ENCODE peak calls at places on chromosomes 4 and X, in five cellular contexts. One of them, this sample, is unnamed.

GRCh38 chr4:3318561-3319021 is 25.8 kb downstream of the RGS12 start:
- DNase-seq in IMR-90: no peak
- DNase-seq in neuronal stem cell: no peak
- DNase-seq in H1: peak
- DNase-seq in trophoblast cell: no peak
- DNase-seq in this sample: no peak

GRCh38 chr4:75555294-75556164 is at the start of gene ODAPH:
- DNase-seq in IMR-90: peak
- DNase-seq in neuronal stem cell: no peak
- DNase-seq in H1: no peak
- DNase-seq in trophoblast cell: peak
- DNase-seq in this sample: peak

GRCh38 chr4:40731792-40732245 is 17.9 kb upstream of the NSUN7 start:
- DNase-seq in IMR-90: no peak
- DNase-seq in neuronal stem cell: no peak
- DNase-seq in H1: no peak
- DNase-seq in trophoblast cell: no peak
- DNase-seq in this sample: peak

GRCh38 chr4:8506373-8507250 is 66.0 kb downstream of the TRMT44 start:
- DNase-seq in IMR-90: peak
- DNase-seq in neuronal stem cell: peak
- DNase-seq in H1: no peak
- DNase-seq in trophoblast cell: peak
- DNase-seq in this sample: peak

GRCh38 chrX:104310084-104310483 is 55.4 kb upstream of the ESX1 start:
- DNase-seq in IMR-90: peak
- DNase-seq in neuronal stem cell: no peak
- DNase-seq in H1: no peak
- DNase-seq in trophoblast cell: no peak
- DNase-seq in this sample: peak

GRCh38 chr4:65665951-65666523 is 4.3 kb downstream of the EPHA5 start:
- DNase-seq in IMR-90: no peak
- DNase-seq in neuronal stem cell: peak
- DNase-seq in H1: no peak
- DNase-seq in trophoblast cell: no peak
- DNase-seq in this sample: peak

GRCh38 chrX:45850197-45850774 is 649.6 kb upstream of the DIPK2B start:
- DNase-seq in IMR-90: no peak
- DNase-seq in neuronal stem cell: no peak
- DNase-seq in H1: no peak
- DNase-seq in trophoblast cell: no peak
- DNase-seq in this sample: peak

GRCh38 chr4:74112399-74113090 is 13.6 kb upstream of the CXCL2 start:
- DNase-seq in IMR-90: peak
- DNase-seq in neuronal stem cell: no peak
- DNase-seq in H1: no peak
- DNase-seq in trophoblast cell: no peak
- DNase-seq in this sample: peak

GRCh38 chrX:46589977-46590723 is 16.6 kb downstream of the CHST7 start:
- DNase-seq in IMR-90: peak
- DNase-seq in neuronal stem cell: no peak
- DNase-seq in H1: no peak
- DNase-seq in trophoblast cell: no peak
- DNase-seq in this sample: no peak

GRCh38 chrX:7574325-7574724 is 268.6 kb upstream of the VCX start:
- DNase-seq in IMR-90: no peak
- DNase-seq in neuronal stem cell: peak
- DNase-seq in H1: no peak
- DNase-seq in trophoblast cell: no peak
- DNase-seq in this sample: peak

GRCh38 chrX:49309401-49309981 is 6.0 kb downstream of the GAGE10 start:
- DNase-seq in IMR-90: peak
- DNase-seq in neuronal stem cell: no peak
- DNase-seq in H1: no peak
- DNase-seq in trophoblast cell: no peak
- DNase-seq in this sample: peak

GRCh38 chr4:6563935-6564645 is 10.9 kb upstream of the MAN2B2 start:
- DNase-seq in IMR-90: no peak
- DNase-seq in neuronal stem cell: no peak
- DNase-seq in H1: no peak
- DNase-seq in trophoblast cell: no peak
- DNase-seq in this sample: no peak

GRCh38 chrX:101097546-101098453 is at the start of gene CENPI:
- DNase-seq in IMR-90: peak
- DNase-seq in neuronal stem cell: peak
- DNase-seq in H1: peak
- DNase-seq in trophoblast cell: peak
- DNase-seq in this sample: peak

GRCh38 chr4:180028682-180029081 is 2214.5 kb upstream of the TENM3 start:
- DNase-seq in IMR-90: peak
- DNase-seq in neuronal stem cell: peak
- DNase-seq in H1: peak
- DNase-seq in trophoblast cell: peak
- DNase-seq in this sample: peak

GRCh38 chr4:47031011-47031678 is at the start of gene GABRB1:
- DNase-seq in IMR-90: peak
- DNase-seq in neuronal stem cell: peak
- DNase-seq in H1: peak
- DNase-seq in trophoblast cell: peak
- DNase-seq in this sample: peak

GRCh38 chr4:178105223-178105622 is 663.0 kb upstream of the AGA start:
- DNase-seq in IMR-90: no peak
- DNase-seq in neuronal stem cell: no peak
- DNase-seq in H1: no peak
- DNase-seq in trophoblast cell: no peak
- DNase-seq in this sample: no peak

GRCh38 chrX:9231491-9231890 is 197.6 kb upstream of the FAM9B start:
- DNase-seq in IMR-90: peak
- DNase-seq in neuronal stem cell: no peak
- DNase-seq in H1: no peak
- DNase-seq in trophoblast cell: no peak
- DNase-seq in this sample: peak

GRCh38 chr4:74671074-74671698 is 123.1 kb downstream of the BTC start:
- DNase-seq in IMR-90: peak
- DNase-seq in neuronal stem cell: peak
- DNase-seq in H1: peak
- DNase-seq in trophoblast cell: peak
- DNase-seq in this sample: peak

GRCh38 chrX:52363247-52363883 is 5.5 kb upstream of the XAGE2 start:
- DNase-seq in IMR-90: peak
- DNase-seq in neuronal stem cell: no peak
- DNase-seq in H1: no peak
- DNase-seq in trophoblast cell: peak
- DNase-seq in this sample: no peak

GRCh38 chrX:129609395-129609794 is 45.4 kb downstream of the APLN start:
- DNase-seq in IMR-90: no peak
- DNase-seq in neuronal stem cell: no peak
- DNase-seq in H1: no peak
- DNase-seq in trophoblast cell: no peak
- DNase-seq in this sample: no peak

GRCh38 chr4:20493761-20494353 is 206.4 kb upstream of the PACRGL start:
- DNase-seq in IMR-90: peak
- DNase-seq in neuronal stem cell: no peak
- DNase-seq in H1: no peak
- DNase-seq in trophoblast cell: no peak
- DNase-seq in this sample: peak

GRCh38 chrX:46554942-46555341 is 9.7 kb upstream of the ZNF674 start:
- DNase-seq in IMR-90: peak
- DNase-seq in neuronal stem cell: no peak
- DNase-seq in H1: no peak
- DNase-seq in trophoblast cell: no peak
- DNase-seq in this sample: peak

GRCh38 chr4:26257850-26258249 is 63.0 kb upstream of the RBPJ start:
- DNase-seq in IMR-90: no peak
- DNase-seq in neuronal stem cell: no peak
- DNase-seq in H1: no peak
- DNase-seq in trophoblast cell: no peak
- DNase-seq in this sample: no peak

GRCh38 chrX:10634681-10635161 is 14.3 kb upstream of the MID1 start:
- DNase-seq in IMR-90: peak
- DNase-seq in neuronal stem cell: no peak
- DNase-seq in H1: no peak
- DNase-seq in trophoblast cell: peak
- DNase-seq in this sample: peak

GRCh38 chr4:153257151-153257620 is 52.9 kb downstream of the TRIM2 start:
- DNase-seq in IMR-90: peak
- DNase-seq in neuronal stem cell: peak
- DNase-seq in H1: peak
- DNase-seq in trophoblast cell: no peak
- DNase-seq in this sample: peak

GRCh38 chr4:5478697-5479096 is 229.7 kb downstream of the EVC2 start:
- DNase-seq in IMR-90: no peak
- DNase-seq in neuronal stem cell: no peak
- DNase-seq in H1: no peak
- DNase-seq in trophoblast cell: no peak
- DNase-seq in this sample: no peak
- H3K14ac ChIP-seq in IMR-90: no peak
- H3K14ac ChIP-seq in neuronal stem cell: no peak
- H3K14ac ChIP-seq in H1: no peak
- H3K14ac ChIP-seq in trophoblast cell: no peak
- H3K14ac ChIP-seq in this sample: no peak

DNA sequence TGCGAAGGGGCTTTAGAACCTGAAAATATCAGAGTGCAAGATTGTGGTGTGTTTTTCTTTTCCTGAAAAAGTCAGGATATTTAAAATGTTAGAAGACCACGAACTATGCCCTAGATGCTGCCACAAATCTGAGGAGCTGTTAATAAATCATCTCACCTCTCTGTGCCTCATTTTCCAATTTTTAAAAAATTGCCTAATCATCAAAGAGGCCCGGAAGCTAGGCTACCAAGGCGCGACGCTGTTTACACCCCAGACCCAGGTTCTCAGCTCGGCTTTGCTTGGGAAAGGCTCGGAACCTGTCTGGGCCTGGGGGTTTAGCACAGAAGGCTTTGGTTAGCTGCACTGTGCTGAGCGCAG is 409.6 kb downstream of the BCOR start:
- DNase-seq in IMR-90: no peak
- DNase-seq in neuronal stem cell: no peak
- DNase-seq in H1: no peak
- DNase-seq in trophoblast cell: no peak
- DNase-seq in this sample: no peak
- H2BK5ac ChIP-seq in IMR-90: no peak
- H2BK5ac ChIP-seq in neuronal stem cell: peak
- H2BK5ac ChIP-seq in H1: peak
- H2BK5ac ChIP-seq in trophoblast cell: peak
- H2BK5ac ChIP-seq in this sample: no peak

GRCh38 chr4:56990109-56990508 is 11.4 kb downstream of the POLR2B start:
- DNase-seq in IMR-90: peak
- DNase-seq in neuronal stem cell: no peak
- DNase-seq in H1: no peak
- DNase-seq in trophoblast cell: no peak
- DNase-seq in this sample: peak

GRCh38 chr4:56981795-56982201 is 3.1 kb downstream of the POLR2B start:
- DNase-seq in IMR-90: peak
- DNase-seq in neuronal stem cell: no peak
- DNase-seq in H1: no peak
- DNase-seq in trophoblast cell: no peak
- DNase-seq in this sample: peak

GRCh38 chr4:56986192-56986591 is 7.5 kb downstream of the POLR2B start:
- DNase-seq in IMR-90: no peak
- DNase-seq in neuronal stem cell: no peak
- DNase-seq in H1: no peak
- DNase-seq in trophoblast cell: no peak
- DNase-seq in this sample: no peak

DNA sequence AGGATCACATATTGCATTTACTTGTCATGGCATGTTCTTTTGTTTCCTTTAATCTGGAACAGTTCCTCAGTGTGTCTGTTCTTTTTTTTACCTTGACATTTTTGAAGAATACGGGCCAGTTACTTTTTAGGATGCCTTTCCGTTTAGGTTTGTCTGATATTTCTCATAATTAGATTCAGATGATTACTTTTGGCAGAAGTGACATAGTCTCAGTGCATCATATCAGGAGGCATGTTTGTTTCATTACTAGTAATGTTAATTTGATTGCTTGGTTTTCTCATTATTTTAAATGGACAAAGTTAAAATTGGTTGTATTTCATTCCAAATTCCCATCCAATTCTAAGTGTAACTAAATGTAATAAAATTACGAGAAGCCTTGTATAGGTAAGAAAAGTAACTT is 8.3 kb downstream of the POLR2B start:
- DNase-seq in IMR-90: no peak
- DNase-seq in neuronal stem cell: no peak
- DNase-seq in H1: no peak
- DNase-seq in trophoblast cell: no peak
- DNase-seq in this sample: no peak
- H3K27ac ChIP-seq in IMR-90: no peak
- H3K27ac ChIP-seq in neuronal stem cell: no peak
- H3K27ac ChIP-seq in H1: no peak
- H3K27ac ChIP-seq in trophoblast cell: no peak
- H3K27ac ChIP-seq in this sample: no peak

GRCh38 chrX:47650164-47651042 is at the start of gene ELK1:
- DNase-seq in IMR-90: peak
- DNase-seq in neuronal stem cell: peak
- DNase-seq in H1: peak
- DNase-seq in trophoblast cell: peak
- DNase-seq in this sample: peak
- H3K14ac ChIP-seq in IMR-90: peak
- H3K14ac ChIP-seq in neuronal stem cell: peak
- H3K14ac ChIP-seq in H1: no peak
- H3K14ac ChIP-seq in trophoblast cell: peak
- H3K14ac ChIP-seq in this sample: no peak